ENCODE peak calls at places on chromosomes 11 and 22, in five cellular contexts. One of them, this sample, is unnamed.

GRCh38 chr11:119196833-119197483 is 9.2 kb upstream of the CBL start:
- DNase-seq in psoas muscle: no peak
- DNase-seq in substantia nigra: no peak
- DNase-seq in right cardiac atrium: no peak
- DNase-seq in small intestine: peak
- DNase-seq in this sample: peak

GRCh38 chr22:49363526-49364230 is 464.0 kb downstream of the BRD1 start:
- DNase-seq in psoas muscle: no peak
- DNase-seq in substantia nigra: no peak
- DNase-seq in right cardiac atrium: peak
- DNase-seq in small intestine: no peak
- DNase-seq in this sample: no peak

GRCh38 chr22:50665738-50666137 is 6.9 kb upstream of the SHANK3 start:
- DNase-seq in psoas muscle: no peak
- DNase-seq in substantia nigra: no peak
- DNase-seq in right cardiac atrium: no peak
- DNase-seq in small intestine: peak
- DNase-seq in this sample: no peak

GRCh38 chr11:17019231-17019630 is 5.0 kb upstream of the PLEKHA7 start:
- DNase-seq in psoas muscle: no peak
- DNase-seq in substantia nigra: no peak
- DNase-seq in right cardiac atrium: no peak
- DNase-seq in small intestine: peak
- DNase-seq in this sample: no peak

GRCh38 chr22:48703265-48703941 is 1124.3 kb downstream of the BRD1 start:
- DNase-seq in psoas muscle: no peak
- DNase-seq in substantia nigra: no peak
- DNase-seq in right cardiac atrium: peak
- DNase-seq in small intestine: no peak
- DNase-seq in this sample: no peak

GRCh38 chr11:120017582-120017981 is 120.3 kb downstream of the TRIM29 start:
- DNase-seq in psoas muscle: no peak
- DNase-seq in substantia nigra: no peak
- DNase-seq in right cardiac atrium: no peak
- DNase-seq in small intestine: no peak
- DNase-seq in this sample: no peak

GRCh38 chr11:36532908-36533601 is 23.0 kb upstream of the TRAF6 start:
- DNase-seq in psoas muscle: no peak
- DNase-seq in substantia nigra: no peak
- DNase-seq in right cardiac atrium: no peak
- DNase-seq in small intestine: no peak
- DNase-seq in this sample: no peak

GRCh38 chr22:48492371-48493320 is 1335.0 kb downstream of the BRD1 start:
- DNase-seq in psoas muscle: peak
- DNase-seq in substantia nigra: no peak
- DNase-seq in right cardiac atrium: no peak
- DNase-seq in small intestine: peak
- DNase-seq in this sample: peak

GRCh38 chr11:121929581-121929980 is 186.4 kb downstream of the BLID start:
- DNase-seq in psoas muscle: peak
- DNase-seq in substantia nigra: no peak
- DNase-seq in right cardiac atrium: peak
- DNase-seq in small intestine: no peak
- DNase-seq in this sample: peak

GRCh38 chr11:19912206-19913118 is 199.8 kb downstream of the NAV2 start:
- DNase-seq in psoas muscle: no peak
- DNase-seq in substantia nigra: no peak
- DNase-seq in right cardiac atrium: no peak
- DNase-seq in small intestine: no peak
- DNase-seq in this sample: no peak

GRCh38 chr11:65172600-65172999 is 2.6 kb downstream of the SPDYC start:
- DNase-seq in psoas muscle: no peak
- DNase-seq in substantia nigra: no peak
- DNase-seq in right cardiac atrium: no peak
- DNase-seq in small intestine: no peak
- DNase-seq in this sample: no peak

GRCh38 chr11:86143429-86144030 is 74.6 kb upstream of the PICALM start:
- DNase-seq in psoas muscle: no peak
- DNase-seq in substantia nigra: no peak
- DNase-seq in right cardiac atrium: peak
- DNase-seq in small intestine: no peak
- DNase-seq in this sample: no peak

GRCh38 chr11:131195801-131196517 is 174.5 kb upstream of the NTM start:
- DNase-seq in psoas muscle: peak
- DNase-seq in substantia nigra: no peak
- DNase-seq in right cardiac atrium: peak
- DNase-seq in small intestine: peak
- DNase-seq in this sample: no peak

GRCh38 chr11:2186669-2187266 is 15.2 kb upstream of the TH start:
- DNase-seq in psoas muscle: no peak
- DNase-seq in substantia nigra: no peak
- DNase-seq in right cardiac atrium: no peak
- DNase-seq in small intestine: peak
- DNase-seq in this sample: no peak

GRCh38 chr11:20116825-20117224 is 43.5 kb downstream of the DBX1 start:
- DNase-seq in psoas muscle: no peak
- DNase-seq in substantia nigra: no peak
- DNase-seq in right cardiac atrium: no peak
- DNase-seq in small intestine: no peak
- DNase-seq in this sample: no peak

GRCh38 chr22:44815099-44816070 is 63.0 kb downstream of the ARHGAP8 start:
- DNase-seq in psoas muscle: peak
- DNase-seq in substantia nigra: no peak
- DNase-seq in right cardiac atrium: no peak
- DNase-seq in small intestine: no peak
- DNase-seq in this sample: no peak

GRCh38 chr11:103202048-103202651 is 92.9 kb downstream of the DYNC2H1 start:
- DNase-seq in psoas muscle: no peak
- DNase-seq in substantia nigra: no peak
- DNase-seq in right cardiac atrium: no peak
- DNase-seq in small intestine: peak
- DNase-seq in this sample: no peak

GRCh38 chr11:64510759-64511158 is 80.3 kb upstream of the SLC22A12 start:
- DNase-seq in psoas muscle: no peak
- DNase-seq in substantia nigra: no peak
- DNase-seq in right cardiac atrium: no peak
- DNase-seq in small intestine: no peak
- DNase-seq in this sample: no peak

GRCh38 chr22:33917744-33918406 is 2.4 kb downstream of the LARGE1 start:
- DNase-seq in psoas muscle: no peak
- DNase-seq in substantia nigra: no peak
- DNase-seq in right cardiac atrium: no peak
- DNase-seq in small intestine: no peak
- DNase-seq in this sample: no peak

GRCh38 chr11:68145120-68145866 is 24.1 kb upstream of the CHKA start:
- DNase-seq in psoas muscle: no peak
- DNase-seq in substantia nigra: no peak
- DNase-seq in right cardiac atrium: no peak
- DNase-seq in small intestine: peak
- DNase-seq in this sample: no peak

GRCh38 chr11:126265801-126266200 is 2.9 kb downstream of the SRPRA start:
- DNase-seq in psoas muscle: no peak
- DNase-seq in substantia nigra: no peak
- DNase-seq in right cardiac atrium: no peak
- DNase-seq in small intestine: peak
- DNase-seq in this sample: no peak

GRCh38 chr11:70423523-70424505 is 25.5 kb downstream of the CTTN start:
- DNase-seq in psoas muscle: no peak
- DNase-seq in substantia nigra: no peak
- DNase-seq in right cardiac atrium: no peak
- DNase-seq in small intestine: no peak
- DNase-seq in this sample: no peak

GRCh38 chr11:1812801-1813200 is 22.0 kb upstream of the SYT8 start:
- DNase-seq in psoas muscle: no peak
- DNase-seq in substantia nigra: no peak
- DNase-seq in right cardiac atrium: no peak
- DNase-seq in small intestine: no peak
- DNase-seq in this sample: no peak

GRCh38 chr11:65186701-65187100 is 5.0 kb downstream of the CAPN1 start:
- DNase-seq in psoas muscle: no peak
- DNase-seq in substantia nigra: no peak
- DNase-seq in right cardiac atrium: peak
- DNase-seq in small intestine: no peak
- DNase-seq in this sample: no peak

GRCh38 chr11:1487091-1487850 is 692 bp upstream of the MOB2 start:
- DNase-seq in psoas muscle: peak
- DNase-seq in substantia nigra: no peak
- DNase-seq in right cardiac atrium: peak
- DNase-seq in small intestine: no peak
- DNase-seq in this sample: no peak

GRCh38 chr22:30183861-30184278 is 62.7 kb downstream of the LIF start:
- DNase-seq in psoas muscle: no peak
- DNase-seq in substantia nigra: no peak
- DNase-seq in right cardiac atrium: no peak
- DNase-seq in small intestine: no peak
- DNase-seq in this sample: no peak

GRCh38 chr11:28476053-28476452 is 367.9 kb downstream of the METTL15 start:
- DNase-seq in psoas muscle: no peak
- DNase-seq in substantia nigra: no peak
- DNase-seq in right cardiac atrium: no peak
- DNase-seq in small intestine: no peak
- DNase-seq in this sample: no peak

GRCh38 chr11:13668957-13669521 is 571 bp downstream of the FAR1 start:
- DNase-seq in psoas muscle: peak
- DNase-seq in substantia nigra: no peak
- DNase-seq in right cardiac atrium: peak
- DNase-seq in small intestine: peak
- DNase-seq in this sample: peak

GRCh38 chr11:125245299-125245698 is 80.7 kb downstream of the PKNOX2 start:
- DNase-seq in psoas muscle: no peak
- DNase-seq in substantia nigra: no peak
- DNase-seq in right cardiac atrium: no peak
- DNase-seq in small intestine: no peak
- DNase-seq in this sample: no peak

GRCh38 chr11:113778111-113778910 is 1.3 kb upstream of the CLDN25 start:
- DNase-seq in psoas muscle: peak
- DNase-seq in substantia nigra: no peak
- DNase-seq in right cardiac atrium: no peak
- DNase-seq in small intestine: peak
- DNase-seq in this sample: peak

GRCh38 chr11:63556404-63556803 is 6.8 kb downstream of the PLAAT2 start:
- DNase-seq in psoas muscle: no peak
- DNase-seq in substantia nigra: no peak
- DNase-seq in right cardiac atrium: no peak
- DNase-seq in small intestine: no peak
- DNase-seq in this sample: no peak

GRCh38 chr11:74008373-74009229 is at the start of gene UCP3:
- DNase-seq in psoas muscle: peak
- DNase-seq in substantia nigra: no peak
- DNase-seq in right cardiac atrium: no peak
- DNase-seq in small intestine: no peak
- DNase-seq in this sample: no peak

GRCh38 chr22:20545681-20546521 is 38.5 kb downstream of the MED15 start:
- DNase-seq in psoas muscle: no peak
- DNase-seq in substantia nigra: no peak
- DNase-seq in right cardiac atrium: no peak
- DNase-seq in small intestine: no peak
- DNase-seq in this sample: no peak
- H3K27ac ChIP-seq in psoas muscle: peak
- H3K27ac ChIP-seq in substantia nigra: peak
- H3K27ac ChIP-seq in right cardiac atrium: no peak
- H3K27ac ChIP-seq in small intestine: no peak
- H3K27ac ChIP-seq in this sample: peak

DNA sequence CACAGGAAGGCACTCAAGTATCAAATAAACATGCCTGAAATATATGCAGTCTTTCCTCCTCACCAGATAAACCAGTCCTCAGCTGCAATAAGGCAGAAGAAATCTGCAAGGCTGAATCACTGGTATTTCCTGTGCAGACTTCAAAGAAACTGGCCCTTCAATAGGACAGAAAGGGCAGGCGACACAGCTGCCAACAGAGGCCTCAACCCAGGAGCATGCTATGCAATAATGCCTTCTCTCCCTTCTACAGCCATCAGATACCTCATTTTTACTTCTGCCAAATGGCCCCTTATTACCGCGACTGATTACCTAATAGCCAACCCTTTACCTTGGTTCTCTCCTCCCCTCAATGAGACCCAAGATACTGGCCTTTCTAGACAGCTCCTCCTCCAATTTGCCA is 8.0 kb downstream of the NUMA1 start:
- DNase-seq in psoas muscle: no peak
- DNase-seq in substantia nigra: no peak
- DNase-seq in right cardiac atrium: no peak
- DNase-seq in small intestine: peak
- DNase-seq in this sample: no peak
- H3K27ac ChIP-seq in psoas muscle: peak
- H3K27ac ChIP-seq in substantia nigra: no peak
- H3K27ac ChIP-seq in right cardiac atrium: no peak
- H3K27ac ChIP-seq in small intestine: peak
- H3K27ac ChIP-seq in this sample: no peak

GRCh38 chr11:104772806-104773241 is 125.4 kb downstream of the CASP12 start:
- DNase-seq in psoas muscle: no peak
- DNase-seq in substantia nigra: no peak
- DNase-seq in right cardiac atrium: no peak
- DNase-seq in small intestine: no peak
- DNase-seq in this sample: no peak

GRCh38 chr11:104774578-104774977 is 123.7 kb downstream of the CASP12 start:
- DNase-seq in psoas muscle: no peak
- DNase-seq in substantia nigra: no peak
- DNase-seq in right cardiac atrium: no peak
- DNase-seq in small intestine: no peak
- DNase-seq in this sample: no peak

GRCh38 chr11:104776501-104777170 is 121.6 kb downstream of the CASP12 start:
- DNase-seq in psoas muscle: no peak
- DNase-seq in substantia nigra: no peak
- DNase-seq in right cardiac atrium: no peak
- DNase-seq in small intestine: no peak
- DNase-seq in this sample: no peak

GRCh38 chr11:104771782-104772181 is 126.5 kb downstream of the CASP12 start:
- DNase-seq in psoas muscle: no peak
- DNase-seq in substantia nigra: no peak
- DNase-seq in right cardiac atrium: no peak
- DNase-seq in small intestine: no peak
- DNase-seq in this sample: no peak
- H3K27ac ChIP-seq in psoas muscle: no peak
- H3K27ac ChIP-seq in substantia nigra: no peak
- H3K27ac ChIP-seq in right cardiac atrium: no peak
- H3K27ac ChIP-seq in small intestine: no peak
- H3K27ac ChIP-seq in this sample: no peak

DNA sequence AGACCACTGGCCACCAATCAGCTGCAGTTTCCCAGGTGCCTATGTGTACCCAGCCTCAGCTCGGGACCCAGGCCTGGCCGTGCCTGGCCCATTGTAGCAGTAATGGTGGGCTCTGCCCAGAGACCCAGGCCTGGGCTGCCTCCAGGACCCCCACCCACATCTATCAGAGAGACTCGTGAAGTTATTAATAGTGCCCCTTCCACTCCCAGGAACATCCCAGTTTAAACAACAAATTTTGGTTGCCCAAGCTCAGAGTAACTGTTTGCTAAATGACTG is 42.5 kb downstream of the IGLL5 start:
- DNase-seq in psoas muscle: peak
- DNase-seq in substantia nigra: no peak
- DNase-seq in right cardiac atrium: no peak
- DNase-seq in small intestine: no peak
- DNase-seq in this sample: no peak
- H3K27ac ChIP-seq in psoas muscle: no peak
- H3K27ac ChIP-seq in substantia nigra: no peak
- H3K27ac ChIP-seq in right cardiac atrium: no peak
- H3K27ac ChIP-seq in small intestine: peak
- H3K27ac ChIP-seq in this sample: no peak